ENCODE peak calls at places on chromosomes 7 and 10, in seven cellular contexts. P is keratinocyte, M is brain microvascular endothelial cell, O is WTC11, C is esophagus muscularis mucosa, T is HL-60, A is endothelial cell. H is an unnamed sample.

GRCh38 chr10:37747081-37747480 is 110.3 kb downstream of the ZNF248 start:
- DNase-seq in T (no peak), A (no peak), O (no peak), M (no peak), C (no peak), P (no peak), H (no peak)

GRCh38 chr10:10644317-10645111 is 373.2 kb upstream of the CELF2 start:
- DNase-seq in A (no peak), P (peak), T (no peak), O (no peak), C (peak), M (peak), H (no peak)

GRCh38 chr7:30224511-30225031 is 59.8 kb upstream of the ZNRF2 start:
- DNase-seq in A (no peak), O (no peak), C (peak), M (peak), T (peak), P (peak), H (no peak)

GRCh38 chr10:77925795-77926565 is 575 bp downstream of the DLG5 start:
- DNase-seq in P (no peak), M (no peak), C (no peak), O (peak), T (no peak), A (peak), H (peak)

GRCh38 chr7:106613861-106614560 is 46.9 kb downstream of the CCDC71L start:
- DNase-seq in P (no peak), A (no peak), T (no peak), C (no peak), M (no peak), O (no peak), H (no peak)

GRCh38 chr7:108246227-108246837 is 116.2 kb upstream of the LAMB4 start:
- DNase-seq in M (peak), O (no peak), P (peak), C (no peak), A (no peak), T (no peak), H (peak)

GRCh38 chr7:68707958-68708357 is 890.3 kb upstream of the AUTS2 start:
- DNase-seq in P (no peak), O (no peak), C (no peak), A (no peak), M (no peak), T (no peak), H (no peak)

GRCh38 chr10:100350914-100351485 is 4.0 kb downstream of the SCD start:
- DNase-seq in C (no peak), O (no peak), M (no peak), A (no peak), T (no peak), P (no peak), H (no peak)

GRCh38 chr10:87656431-87657072 is 3.1 kb upstream of the PAPSS2 start:
- DNase-seq in M (no peak), P (no peak), O (no peak), A (no peak), T (no peak), C (no peak), H (no peak)

GRCh38 chr10:123972481-123973401 is 81.1 kb upstream of the CPXM2 start:
- DNase-seq in C (peak), M (no peak), T (no peak), O (peak), A (peak), P (no peak), H (no peak)

GRCh38 chr10:121436281-121436629 is 162.0 kb downstream of the FGFR2 start:
- DNase-seq in A (no peak), M (no peak), P (no peak), C (no peak), T (no peak), O (no peak), H (no peak)

DNA sequence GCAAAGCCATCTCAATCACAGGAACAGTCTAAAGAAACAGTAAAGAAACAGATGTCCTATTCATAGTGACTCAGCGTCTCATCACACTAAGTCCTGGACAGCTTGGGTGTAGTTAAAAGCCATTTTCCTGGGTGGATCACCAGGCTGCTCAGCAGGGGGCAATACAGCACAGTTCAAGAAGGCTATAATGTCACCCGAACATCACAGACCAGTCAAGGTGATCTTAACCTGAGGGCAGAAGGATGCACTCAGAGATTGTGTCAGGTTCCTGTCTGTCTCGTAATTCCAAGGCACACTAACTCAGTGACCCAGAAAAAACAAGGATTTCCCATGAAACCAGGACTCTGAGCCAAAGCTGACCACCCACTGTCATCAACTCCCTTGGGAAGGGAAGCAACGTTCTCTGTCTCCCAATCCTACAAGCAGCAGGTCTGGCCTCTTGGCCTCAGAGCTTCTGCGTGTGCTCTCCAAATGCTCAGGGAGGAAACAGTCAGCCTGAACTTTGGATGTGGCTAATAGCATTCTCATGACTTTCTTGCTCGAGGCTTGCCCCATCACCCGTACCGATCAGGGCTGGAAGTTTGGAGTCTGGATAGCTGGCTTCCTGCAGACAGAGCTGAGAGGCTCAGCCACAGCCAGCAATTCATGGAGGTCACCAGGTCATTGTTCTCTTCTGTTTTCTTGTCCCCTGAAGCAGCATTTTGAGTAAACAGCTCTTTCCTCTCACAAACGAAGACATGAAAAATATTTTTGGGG is 90.4 kb upstream of the FAM171A1 start:
- DNase-seq in P (no peak), T (no peak), O (no peak), M (peak), C (no peak), A (no peak), H (no peak)
- TF ChIP-seq CTCF in P (peak), T (no peak), O (no peak), M (peak), C (peak), A (no peak), H (no peak)

DNA sequence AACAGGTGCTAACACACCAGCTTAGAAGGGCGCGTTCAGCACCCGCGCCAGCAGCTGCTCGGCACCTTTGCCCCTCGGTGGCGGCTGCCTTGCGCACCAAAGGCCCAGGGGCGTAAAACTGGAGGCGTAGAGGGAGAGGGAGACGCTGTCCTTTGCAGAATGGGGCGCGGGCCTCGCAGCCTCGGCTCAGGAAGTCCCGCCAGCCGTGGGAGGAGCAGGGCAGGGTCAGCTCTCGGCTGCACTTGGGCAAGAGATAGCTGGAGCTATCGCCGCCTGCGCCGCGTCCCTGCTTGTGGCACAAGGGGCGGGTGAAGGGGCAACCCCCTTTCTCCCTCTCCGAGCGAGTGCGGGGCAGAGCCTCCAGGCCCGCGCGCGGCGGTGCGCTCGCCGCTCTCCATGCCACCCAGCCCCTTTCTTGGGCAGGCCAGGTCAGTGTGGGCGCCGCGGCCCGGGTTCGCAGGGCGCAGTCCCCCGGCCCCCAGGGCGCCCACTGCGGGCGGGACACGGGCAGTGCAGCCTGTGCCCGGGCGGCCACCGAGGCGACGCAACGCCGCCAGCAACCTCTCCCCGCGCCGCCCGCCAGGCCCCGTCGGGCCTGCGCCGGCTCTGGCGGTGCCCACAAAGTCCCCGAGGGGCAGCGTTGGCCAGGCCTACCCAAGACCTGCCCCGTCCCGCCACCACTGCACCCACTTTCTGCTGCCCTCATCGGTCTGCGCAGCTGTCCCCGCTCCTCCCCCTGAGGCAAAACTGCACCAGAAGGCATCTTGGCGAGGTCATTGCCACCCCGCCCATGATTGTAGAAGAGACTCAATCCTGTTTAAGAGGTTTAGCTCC is 4.1 kb downstream of the NEUROD6 start:
- DNase-seq in C (no peak), P (no peak), T (no peak), A (peak), M (no peak), O (peak), H (no peak)
- TF ChIP-seq CTCF in C (no peak), P (peak), T (no peak), A (peak), M (no peak), O (peak), H (no peak)

DNA sequence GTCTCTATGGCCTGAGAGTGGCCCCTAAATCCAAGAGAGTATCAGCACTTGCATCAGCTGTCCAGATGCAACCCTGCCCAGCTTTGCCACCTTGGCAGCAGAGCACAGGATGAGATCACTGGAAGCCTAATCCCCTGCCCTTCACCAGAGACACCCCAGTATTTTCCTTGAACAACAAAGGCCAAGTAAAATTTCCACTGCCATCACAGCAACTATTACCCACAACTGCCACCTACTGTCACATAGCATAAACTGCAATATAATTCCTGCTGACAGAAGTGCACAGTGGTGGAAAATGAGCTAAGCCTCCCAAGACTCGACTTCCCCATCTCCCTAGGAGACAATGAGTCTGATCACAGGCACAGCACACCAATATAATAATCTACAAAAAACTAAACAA is 462.8 kb upstream of the ZWINT start:
- DNase-seq in C (no peak), A (no peak), P (no peak), O (no peak), M (no peak), T (peak), H (no peak)
- TF ChIP-seq CTCF in C (no peak), A (peak), P (peak), O (peak), M (peak), T (no peak), H (peak)

DNA sequence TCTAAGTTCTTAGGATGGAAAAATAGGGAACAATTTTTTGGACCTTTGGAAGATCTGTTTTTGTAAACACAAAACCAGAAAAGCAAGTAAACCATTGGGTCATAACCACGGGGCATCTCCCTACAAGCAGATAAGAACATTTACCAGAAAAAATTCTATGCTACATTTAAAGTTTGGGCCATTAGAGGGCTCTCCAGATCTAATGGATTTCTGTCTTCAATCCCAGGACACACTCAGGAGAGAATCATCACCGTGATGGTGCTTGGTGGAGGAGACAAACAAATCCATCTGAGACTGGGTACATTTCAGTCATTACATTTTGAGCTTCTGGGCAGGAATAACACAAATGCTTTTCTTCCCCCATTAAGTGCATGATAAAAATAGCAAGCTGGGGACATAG is 178.4 kb upstream of the TARP start:
- DNase-seq in T (no peak), O (no peak), C (no peak), A (no peak), P (no peak), M (peak), H (no peak)
- TF ChIP-seq CTCF in T (no peak), O (no peak), C (no peak), A (no peak), P (no peak), M (peak), H (no peak)

DNA sequence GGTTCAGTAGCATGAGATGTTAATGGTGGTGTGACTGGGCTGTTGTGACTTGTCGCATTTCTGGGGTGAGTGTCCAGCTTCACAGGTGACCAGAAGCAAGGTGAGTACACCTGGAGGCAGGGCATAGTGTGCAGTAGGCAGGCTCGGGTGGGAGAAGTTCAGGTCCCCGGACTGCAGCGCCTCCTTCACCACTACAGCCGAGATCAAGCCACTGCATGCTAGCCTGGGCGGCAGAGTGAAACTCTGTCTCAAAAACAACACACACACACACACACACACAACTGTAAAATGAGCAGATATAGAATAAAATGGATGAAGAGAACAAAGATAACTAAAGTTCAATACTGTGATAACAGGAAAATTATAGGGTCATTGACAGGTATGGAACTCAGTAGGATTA is 11.1 kb upstream of the PARD3 start:
- DNase-seq in C (no peak), P (no peak), T (no peak), A (no peak), M (no peak), O (peak), H (no peak)
- TF ChIP-seq CTCF in C (no peak), P (no peak), T (no peak), A (no peak), M (peak), O (no peak), H (no peak)

GRCh38 chr7:91940572-91941341 is at the start of gene AKAP9:
- DNase-seq in C (peak), O (peak), P (no peak), A (peak), M (peak), T (peak), H (peak)
- TF ChIP-seq CTCF in C (peak), O (no peak), P (no peak), A (no peak), M (no peak), T (no peak), H (no peak)

DNA sequence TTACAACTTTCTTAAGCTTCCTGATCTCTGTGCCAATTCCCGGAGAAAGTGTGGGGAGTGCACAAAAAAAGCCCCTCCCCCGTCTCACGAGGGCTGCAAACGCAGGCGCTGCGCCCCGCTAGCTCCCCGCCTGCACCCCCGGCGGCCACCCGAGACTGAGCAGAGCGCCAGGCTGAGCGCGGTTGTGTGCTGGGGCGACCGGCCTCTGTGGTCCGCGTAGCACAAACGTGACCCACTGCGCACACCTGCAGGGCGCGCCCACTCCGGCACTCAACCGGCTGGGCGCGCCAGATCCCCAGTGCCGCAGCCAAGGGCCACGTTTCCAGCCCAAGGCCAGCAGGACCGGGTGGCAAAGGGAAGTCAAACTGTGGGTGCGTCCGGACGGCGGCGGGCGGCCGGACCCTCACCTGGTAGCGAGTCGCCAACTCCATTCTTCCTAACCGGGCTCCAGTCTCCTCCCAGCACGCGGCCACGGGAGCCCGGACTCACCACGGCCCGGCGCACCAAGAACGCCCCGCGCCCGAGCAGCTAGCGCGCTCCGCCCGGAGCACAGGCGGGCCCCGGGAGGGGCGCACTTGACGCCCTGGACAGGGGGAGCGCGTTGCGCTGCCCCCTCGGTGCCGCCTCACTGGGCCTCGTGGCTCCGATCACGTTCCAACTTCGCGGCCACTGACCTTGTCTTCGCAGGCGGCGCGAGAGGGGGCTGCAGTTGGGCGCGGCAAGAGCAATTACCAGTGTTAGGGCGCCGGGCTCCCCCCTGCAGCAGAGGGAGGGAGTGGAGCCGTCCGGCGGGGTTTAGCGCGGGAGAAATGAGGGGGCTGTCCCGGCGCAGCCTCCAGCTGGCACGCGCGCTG is at the start of gene CDCA7L:
- DNase-seq in O (peak), C (no peak), M (peak), T (peak), A (peak), P (no peak), H (peak)
- TF ChIP-seq CTCF in O (no peak), C (no peak), M (no peak), T (no peak), A (no peak), P (peak), H (peak)

GRCh38 chr10:128116851-128117615 is 9.2 kb downstream of the MKI67 start:
- DNase-seq in A (peak), P (no peak), T (no peak), O (peak), M (no peak), C (no peak), H (no peak)
- TF ChIP-seq CTCF in A (peak), P (peak), T (no peak), O (peak), M (peak), C (no peak), H (peak)

DNA sequence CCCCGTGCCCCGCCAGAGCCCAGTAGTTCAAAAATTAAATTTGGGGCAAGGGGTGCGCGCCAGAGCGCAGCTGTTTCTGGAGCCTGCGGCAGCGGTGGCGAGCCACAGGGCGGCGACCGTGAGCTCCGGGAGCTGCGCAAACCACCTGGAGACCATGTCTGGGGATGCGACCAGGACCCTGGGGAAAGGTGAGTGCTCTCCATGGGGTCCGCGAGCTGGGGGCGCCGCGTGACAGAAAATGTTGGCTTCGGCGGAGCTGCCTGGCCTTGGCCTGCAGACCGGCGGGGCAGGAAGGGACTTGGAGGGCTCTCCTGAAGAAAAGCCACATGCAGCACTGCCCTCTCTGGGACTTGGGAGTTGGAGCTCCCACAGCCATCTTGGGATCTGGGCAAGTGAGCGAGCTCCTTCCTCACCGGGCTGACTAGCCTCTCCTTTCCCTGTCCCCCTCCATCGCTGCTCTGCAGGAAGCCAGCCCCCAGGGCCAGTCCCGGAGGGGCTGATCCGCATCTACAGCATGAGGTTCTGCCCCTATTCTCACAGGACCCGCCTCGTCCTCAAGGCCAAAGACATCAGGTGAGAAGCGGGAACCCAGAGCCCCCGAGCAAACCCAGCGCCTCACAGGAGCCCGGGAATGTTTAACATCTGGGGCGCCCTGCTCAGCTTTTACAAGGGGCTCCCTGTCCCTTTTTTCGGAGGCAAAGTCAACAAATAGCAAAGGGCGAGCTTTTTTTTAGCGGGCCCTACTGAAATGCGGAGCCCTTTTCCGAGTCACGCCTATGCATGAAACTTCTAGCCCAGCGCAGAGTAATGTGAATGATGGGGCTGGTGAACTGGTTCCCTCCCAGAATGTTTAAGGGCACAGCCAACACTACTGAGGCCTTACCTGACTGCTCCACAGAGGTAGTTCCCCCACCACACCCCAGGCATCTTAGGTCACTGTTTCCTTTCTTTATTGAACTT is 6.1 kb downstream of the GSTO2 start:
- DNase-seq in M (no peak), A (peak), T (no peak), C (no peak), P (no peak), O (peak), H (peak)
- TF ChIP-seq CTCF in M (peak), A (peak), T (peak), C (peak), P (peak), O (peak), H (peak)

GRCh38 chr7:31314781-31315180 is 25.7 kb downstream of the NEUROD6 start:
- DNase-seq in M (no peak), P (no peak), O (no peak), A (no peak), T (no peak), C (no peak), H (no peak)
- TF ChIP-seq CTCF in M (no peak), P (no peak), O (no peak), A (no peak), T (no peak), C (no peak), H (no peak)

H was measured in activated CD8-positive, alpha-beta T cell treated with anti-CD3 and anti-CD28 coated beads for 36 hours.